ENCODE peak calls at places on chromosome 5, in four cellular contexts. One of them, this sample, is unnamed.

GRCh38 chr5:35230043-35230611 is at the start of gene PRLR:
- DNase-seq in AG04450: no peak
- DNase-seq in upper lobe of right lung: peak; percentile 66
- DNase-seq in sigmoid colon: peak; percentile 78
- DNase-seq in this sample: peak; percentile 2

GRCh38 chr5:109412981-109413402 is 3.2 kb upstream of the PJA2 start:
- DNase-seq in AG04450: no peak
- DNase-seq in sigmoid colon: no peak
- DNase-seq in upper lobe of right lung: no peak
- DNase-seq in this sample: no peak

GRCh38 chr5:127290019-127290945 is at the start of gene MEGF10:
- DNase-seq in sigmoid colon: no peak
- DNase-seq in upper lobe of right lung: peak; percentile 62
- DNase-seq in AG04450: no peak
- DNase-seq in this sample: peak; percentile 44

GRCh38 chr5:139912158-139912557 is 116.5 kb downstream of the PSD2 start:
- DNase-seq in sigmoid colon: peak; percentile 37
- DNase-seq in upper lobe of right lung: no peak
- DNase-seq in AG04450: no peak
- DNase-seq in this sample: no peak

GRCh38 chr5:10674096-10674495 is 86.9 kb downstream of the DAP start:
- DNase-seq in sigmoid colon: no peak
- DNase-seq in AG04450: no peak
- DNase-seq in upper lobe of right lung: no peak
- DNase-seq in this sample: no peak

GRCh38 chr5:122984425-122984824 is 52.1 kb downstream of the PPIC start:
- DNase-seq in upper lobe of right lung: no peak
- DNase-seq in AG04450: no peak
- DNase-seq in sigmoid colon: no peak
- DNase-seq in this sample: no peak

GRCh38 chr5:163727028-163727427 is 221.6 kb downstream of the MAT2B start:
- DNase-seq in upper lobe of right lung: no peak
- DNase-seq in AG04450: no peak
- DNase-seq in sigmoid colon: no peak
- DNase-seq in this sample: no peak

GRCh38 chr5:109921735-109922395 is 232.1 kb downstream of the MAN2A1 start:
- DNase-seq in AG04450: no peak
- DNase-seq in upper lobe of right lung: peak; percentile 80
- DNase-seq in sigmoid colon: no peak
- DNase-seq in this sample: peak; percentile 67

GRCh38 chr5:32074401-32074800 is 99.7 kb downstream of the GOLPH3 start:
- DNase-seq in sigmoid colon: no peak
- DNase-seq in AG04450: no peak
- DNase-seq in upper lobe of right lung: no peak
- DNase-seq in this sample: no peak

GRCh38 chr5:53343187-53343586 is 137.2 kb upstream of the FST start:
- DNase-seq in upper lobe of right lung: no peak
- DNase-seq in AG04450: peak; percentile 92
- DNase-seq in sigmoid colon: no peak
- DNase-seq in this sample: no peak

GRCh38 chr5:1116977-1117376 is 5.1 kb upstream of the SLC12A7 start:
- DNase-seq in AG04450: no peak
- DNase-seq in upper lobe of right lung: no peak
- DNase-seq in sigmoid colon: no peak
- DNase-seq in this sample: no peak

GRCh38 chr5:135308752-135309151 is 90.3 kb downstream of the MACROH2A1 start:
- DNase-seq in sigmoid colon: no peak
- DNase-seq in upper lobe of right lung: no peak
- DNase-seq in AG04450: peak; percentile 82
- DNase-seq in this sample: no peak

GRCh38 chr5:179146277-179146676 is 86.1 kb downstream of the ZNF354C start:
- DNase-seq in AG04450: no peak
- DNase-seq in upper lobe of right lung: no peak
- DNase-seq in sigmoid colon: no peak
- DNase-seq in this sample: peak; percentile 82

GRCh38 chr5:102762095-102762534 is 7.0 kb downstream of the PAM start:
- DNase-seq in upper lobe of right lung: no peak
- DNase-seq in sigmoid colon: no peak
- DNase-seq in AG04450: no peak
- DNase-seq in this sample: no peak

GRCh38 chr5:138601444-138601843 is 26.2 kb upstream of the HSPA9 start:
- DNase-seq in upper lobe of right lung: no peak
- DNase-seq in sigmoid colon: no peak
- DNase-seq in AG04450: peak; percentile 87
- DNase-seq in this sample: no peak

GRCh38 chr5:174532453-174533126 is 191.8 kb upstream of the MSX2 start:
- DNase-seq in upper lobe of right lung: peak; percentile 86
- DNase-seq in AG04450: peak; percentile 94
- DNase-seq in sigmoid colon: peak; percentile 79
- DNase-seq in this sample: peak; percentile 15

GRCh38 chr5:124661317-124662141 is 84.9 kb downstream of the ZNF608 start:
- DNase-seq in AG04450: peak; percentile 76
- DNase-seq in sigmoid colon: no peak
- DNase-seq in upper lobe of right lung: no peak
- DNase-seq in this sample: no peak

GRCh38 chr5:30142432-30142831 is 1051.1 kb upstream of the CDH6 start:
- DNase-seq in upper lobe of right lung: no peak
- DNase-seq in sigmoid colon: no peak
- DNase-seq in AG04450: no peak
- DNase-seq in this sample: no peak
- TF ChIP-seq CTCF in upper lobe of right lung: no peak
- TF ChIP-seq CTCF in sigmoid colon: no peak
- TF ChIP-seq CTCF in AG04450: no peak
- TF ChIP-seq CTCF in this sample: no peak

DNA sequence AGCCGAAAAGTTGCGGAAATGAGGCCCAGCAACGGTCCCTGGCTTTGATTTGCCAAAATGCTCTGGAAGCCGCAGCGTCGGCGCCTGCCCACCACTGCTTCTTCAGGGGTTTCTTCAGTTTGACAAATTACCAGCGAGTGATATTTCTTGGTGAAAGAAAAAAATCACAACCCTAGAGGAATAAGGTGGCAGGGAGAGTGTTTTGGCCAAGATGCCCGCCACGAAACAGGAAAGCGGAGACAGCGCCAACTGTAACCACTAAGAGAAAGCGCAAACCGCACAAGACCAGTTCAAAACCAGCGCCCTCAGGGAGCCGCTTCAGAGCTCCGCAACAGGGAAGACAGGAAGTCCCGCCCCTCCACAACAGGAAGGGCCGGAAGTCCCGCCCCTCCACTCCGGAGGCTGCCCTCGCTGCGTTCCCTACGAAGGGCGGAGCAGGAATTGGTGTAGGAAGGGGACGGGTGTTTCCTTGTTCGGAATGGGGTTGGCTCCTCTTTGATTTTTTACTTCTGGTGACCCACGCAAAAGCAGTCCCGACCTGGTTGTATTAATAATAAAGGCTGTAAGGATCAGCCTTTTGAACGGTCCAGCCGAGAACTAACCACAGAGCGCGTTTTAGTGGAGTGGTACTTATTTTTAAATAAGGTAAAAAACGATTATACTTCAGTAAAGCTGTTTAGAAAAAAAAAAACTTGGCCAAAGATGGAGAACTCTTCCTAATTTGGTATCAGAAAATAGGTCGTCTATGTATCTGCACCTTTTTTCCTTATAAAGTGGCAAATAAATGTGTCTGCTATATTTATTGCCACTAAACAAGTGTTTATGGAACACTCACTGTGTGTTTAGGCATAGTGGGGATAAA is at the start of gene C5orf34:
- DNase-seq in AG04450: peak; percentile 89
- DNase-seq in sigmoid colon: peak; percentile 98
- DNase-seq in upper lobe of right lung: peak; percentile 97
- DNase-seq in this sample: peak; percentile 95
- TF ChIP-seq CTCF in AG04450: no peak
- TF ChIP-seq CTCF in sigmoid colon: no peak
- TF ChIP-seq CTCF in upper lobe of right lung: no peak
- TF ChIP-seq CTCF in this sample: no peak

DNA sequence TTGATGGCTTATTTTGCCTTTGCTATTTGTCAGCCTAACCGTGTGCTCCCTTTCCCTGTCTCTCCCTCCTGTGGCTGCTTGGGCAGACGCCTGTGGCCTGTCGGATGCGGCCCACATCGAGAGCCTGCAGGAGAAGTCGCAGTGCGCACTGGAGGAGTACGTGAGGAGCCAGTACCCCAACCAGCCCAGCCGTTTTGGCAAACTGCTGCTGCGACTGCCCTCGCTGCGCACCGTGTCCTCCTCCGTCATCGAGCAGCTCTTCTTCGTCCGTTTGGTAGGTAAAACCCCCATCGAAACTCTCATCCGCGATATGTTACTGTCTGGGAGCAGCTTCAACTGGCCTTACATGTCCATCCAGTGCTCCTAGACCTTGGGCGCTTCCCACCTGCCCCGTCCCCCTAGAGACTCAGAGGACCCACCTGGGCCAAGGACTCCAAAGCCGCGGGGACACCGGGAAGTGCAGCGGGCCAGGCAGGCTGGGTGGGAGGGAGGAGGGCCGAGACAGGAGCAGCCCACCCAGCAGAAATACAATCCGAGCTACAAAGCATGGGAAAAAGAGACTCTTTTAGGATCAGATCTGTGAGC is 10.5 kb downstream of the NR2F1 start:
- DNase-seq in AG04450: no peak
- DNase-seq in sigmoid colon: no peak
- DNase-seq in upper lobe of right lung: no peak
- DNase-seq in this sample: no peak
- TF ChIP-seq CTCF in AG04450: no peak
- TF ChIP-seq CTCF in sigmoid colon: no peak
- TF ChIP-seq CTCF in upper lobe of right lung: no peak
- TF ChIP-seq CTCF in this sample: no peak

DNA sequence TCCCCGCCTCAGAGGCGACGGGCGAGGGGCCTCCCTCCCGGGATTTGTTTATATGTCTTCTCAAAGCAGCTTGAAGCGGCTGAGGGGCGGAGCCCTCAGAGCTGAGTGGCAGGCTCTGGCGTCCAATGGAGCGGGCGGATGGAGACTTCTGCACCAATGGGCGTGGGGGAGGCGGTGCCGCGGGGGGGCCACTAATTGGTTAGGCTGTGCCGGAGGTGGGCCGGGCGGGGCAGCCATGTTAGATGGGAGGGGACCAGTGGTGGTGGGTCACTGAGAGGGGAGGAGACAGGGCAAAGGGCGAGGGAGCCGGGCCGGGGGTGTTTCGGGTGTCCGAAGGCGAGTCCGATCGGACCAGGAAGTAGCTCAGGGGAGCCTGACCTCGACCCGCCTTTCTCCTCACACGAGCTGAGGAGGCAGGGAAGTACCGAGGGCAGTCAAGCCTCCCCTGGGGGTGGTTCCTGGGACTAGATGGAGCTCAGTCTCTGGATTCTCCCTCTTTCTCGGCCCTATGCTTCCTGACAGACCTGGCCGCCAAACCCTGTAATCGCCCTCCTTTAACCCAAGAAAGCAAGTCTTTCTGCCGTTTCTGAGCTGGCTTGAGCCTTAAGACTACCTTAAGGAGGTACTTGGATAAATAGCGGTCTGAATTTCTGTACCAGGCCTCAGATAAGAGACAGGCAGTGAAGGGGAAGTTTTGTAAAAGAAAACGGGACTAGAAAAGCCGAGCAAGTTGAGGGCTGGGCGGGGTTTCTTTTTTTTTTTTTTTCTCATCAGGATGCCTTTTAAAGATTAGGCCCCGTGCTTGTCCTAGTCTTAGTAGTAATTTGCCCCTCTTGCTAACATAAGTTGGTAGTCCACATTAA is 1.1 kb downstream of the CREBRF start:
- DNase-seq in upper lobe of right lung: peak; percentile 99
- DNase-seq in AG04450: peak; percentile 97
- DNase-seq in sigmoid colon: peak; percentile 99
- DNase-seq in this sample: peak; percentile 100
- TF ChIP-seq CTCF in upper lobe of right lung: no peak
- TF ChIP-seq CTCF in AG04450: peak; percentile 35
- TF ChIP-seq CTCF in sigmoid colon: no peak
- TF ChIP-seq CTCF in this sample: no peak

DNA sequence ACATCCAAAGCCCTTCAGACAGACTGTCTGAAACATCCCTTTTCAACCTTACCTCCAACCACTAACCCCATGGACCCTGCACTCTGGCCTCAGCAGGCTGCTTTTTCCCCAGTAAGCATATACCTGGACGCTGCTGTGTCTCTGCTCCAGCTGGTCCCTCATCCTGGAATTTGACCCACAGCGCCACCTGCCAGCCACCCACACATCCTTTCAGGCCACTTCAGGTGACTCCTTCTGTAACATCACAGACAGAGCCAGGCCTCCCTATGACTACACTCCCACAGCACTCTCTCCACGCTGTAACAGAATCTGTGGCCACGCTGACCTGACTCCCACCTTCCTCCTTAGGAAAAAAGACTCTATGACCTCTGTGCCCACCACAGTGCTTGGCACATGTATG is 3.4 kb downstream of the MGAT1 start:
- DNase-seq in AG04450: no peak
- DNase-seq in sigmoid colon: peak; percentile 54
- DNase-seq in upper lobe of right lung: no peak
- DNase-seq in this sample: no peak
- TF ChIP-seq CTCF in AG04450: peak; percentile 29
- TF ChIP-seq CTCF in sigmoid colon: no peak
- TF ChIP-seq CTCF in upper lobe of right lung: peak; percentile 28
- TF ChIP-seq CTCF in this sample: no peak

GRCh38 chr5:89893546-89893945 is 516.0 kb downstream of the CETN3 start:
- DNase-seq in upper lobe of right lung: no peak
- DNase-seq in sigmoid colon: no peak
- DNase-seq in AG04450: no peak
- DNase-seq in this sample: no peak
- TF ChIP-seq CTCF in upper lobe of right lung: no peak
- TF ChIP-seq CTCF in sigmoid colon: no peak
- TF ChIP-seq CTCF in AG04450: no peak
- TF ChIP-seq CTCF in this sample: no peak

GRCh38 chr5:150286820-150287219 is 2.8 kb downstream of the CAMK2A start:
- DNase-seq in upper lobe of right lung: no peak
- DNase-seq in sigmoid colon: no peak
- DNase-seq in AG04450: no peak
- DNase-seq in this sample: peak; percentile 15
- TF ChIP-seq CTCF in upper lobe of right lung: no peak
- TF ChIP-seq CTCF in sigmoid colon: no peak
- TF ChIP-seq CTCF in AG04450: peak; percentile 28
- TF ChIP-seq CTCF in this sample: peak; percentile 25

DNA sequence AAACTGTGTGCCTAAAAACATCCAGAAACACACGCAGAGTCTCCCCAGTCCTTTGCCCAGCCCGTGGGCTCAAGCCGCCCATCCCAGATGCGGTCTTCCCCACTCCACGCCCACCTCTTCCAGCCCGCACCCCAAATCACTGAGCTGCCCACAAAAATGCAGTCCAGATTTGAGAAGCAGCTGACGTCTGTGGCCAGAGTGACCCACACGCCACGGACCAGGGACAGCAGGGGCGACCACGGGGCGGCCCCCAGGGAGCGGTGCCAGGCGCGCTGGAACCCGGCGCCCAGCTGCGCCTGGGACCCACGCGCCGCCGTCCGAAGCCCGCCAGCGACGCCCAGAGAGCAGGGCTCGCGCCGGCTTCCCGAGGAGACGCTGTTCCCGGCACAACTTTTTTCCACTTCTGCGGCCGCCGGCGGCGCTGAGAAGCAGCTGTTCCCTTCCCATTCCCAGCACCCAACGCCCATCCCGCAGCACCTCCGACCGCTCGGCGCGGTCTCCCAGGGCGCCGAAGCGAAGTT is 674 bp downstream of the LHFPL2 start:
- DNase-seq in AG04450: no peak
- DNase-seq in upper lobe of right lung: peak; percentile 83
- DNase-seq in sigmoid colon: peak; percentile 85
- DNase-seq in this sample: no peak
- TF ChIP-seq CTCF in AG04450: peak; percentile 10
- TF ChIP-seq CTCF in upper lobe of right lung: no peak
- TF ChIP-seq CTCF in sigmoid colon: no peak
- TF ChIP-seq CTCF in this sample: no peak

GRCh38 chr5:73170522-73170921 is 2.5 kb upstream of the TMEM174 start:
- DNase-seq in AG04450: no peak
- DNase-seq in sigmoid colon: no peak
- DNase-seq in upper lobe of right lung: no peak
- DNase-seq in this sample: peak; percentile 42
- TF ChIP-seq CTCF in AG04450: peak; percentile 46
- TF ChIP-seq CTCF in sigmoid colon: no peak
- TF ChIP-seq CTCF in upper lobe of right lung: peak; percentile 42
- TF ChIP-seq CTCF in this sample: peak; percentile 39

This sample was measured in activated CD8-positive, alpha-beta T cell treated with anti-CD3 and anti-CD28 coated beads for 36 hours.